ENCODE peak calls at places on chromosomes 3 and 15, in ten cellular contexts. R, P, G, Z, D, J, W, B, A and M are unnamed samples.

GRCh38 chr3:146164951-146165350 is 4.0 kb upstream of the PLOD2 start:
- DNase-seq in R (no peak), P (no peak), G (no peak), Z (no peak), D (no peak), J (peak), W (no peak), B (no peak), A (no peak), M (no peak)

GRCh38 chr3:127887321-127887720 is 27.7 kb upstream of the KBTBD12 start:
- DNase-seq in R (no peak), P (no peak), G (peak), Z (no peak), D (no peak), J (peak), W (peak), B (no peak), A (no peak), M (peak)

GRCh38 chr3:131216801-131217200 is 164.8 kb upstream of the NUDT16 start:
- DNase-seq in R (no peak), P (no peak), G (peak), Z (no peak), D (no peak), J (peak), W (peak), B (peak), A (no peak), M (peak)

GRCh38 chr3:44612678-44613077 is 12.2 kb upstream of the ZNF197 start:
- DNase-seq in R (no peak), P (no peak), G (no peak), Z (no peak), D (no peak), J (no peak), W (no peak), B (no peak), A (no peak), M (no peak)

GRCh38 chr15:67251318-67251717 is 3.1 kb downstream of the AAGAB start:
- DNase-seq in R (no peak), P (no peak), G (no peak), Z (no peak), D (no peak), J (no peak), W (no peak), B (no peak), A (no peak), M (no peak)

GRCh38 chr15:37220949-37221670 is 120.8 kb upstream of the MEIS2 start:
- DNase-seq in R (no peak), P (no peak), G (no peak), Z (no peak), D (no peak), J (no peak), W (no peak), B (no peak), A (no peak), M (no peak)

GRCh38 chr15:77508541-77509505 is 88.1 kb downstream of the HMG20A start:
- DNase-seq in R (no peak), P (no peak), G (no peak), Z (peak), D (no peak), J (no peak), W (peak), B (peak), A (no peak), M (no peak)

GRCh38 chr15:100833432-100834389 is 45.9 kb upstream of the ALDH1A3 start:
- DNase-seq in R (no peak), P (peak), G (no peak), Z (no peak), D (no peak), J (no peak), W (no peak), B (no peak), A (no peak), M (no peak)

GRCh38 chr3:8660271-8660731 is 15.7 kb upstream of the SSUH2 start:
- DNase-seq in R (no peak), P (no peak), G (no peak), Z (no peak), D (no peak), J (no peak), W (peak), B (peak), A (no peak), M (no peak)

GRCh38 chr3:134267996-134268395 is 17.3 kb upstream of the RYK start:
- DNase-seq in R (no peak), P (no peak), G (no peak), Z (no peak), D (no peak), J (no peak), W (no peak), B (no peak), A (no peak), M (no peak)

GRCh38 chr15:66130496-66131014 is 123.0 kb downstream of the MEGF11 start:
- DNase-seq in R (no peak), P (no peak), G (no peak), Z (no peak), D (no peak), J (no peak), W (no peak), B (no peak), A (no peak), M (no peak)

GRCh38 chr3:122908251-122908650 is 113.4 kb downstream of the SLC49A4 start:
- DNase-seq in R (no peak), P (no peak), G (no peak), Z (no peak), D (no peak), J (no peak), W (no peak), B (no peak), A (no peak), M (no peak)

GRCh38 chr3:35679409-35680080 is 40.2 kb downstream of the ARPP21 start:
- DNase-seq in R (no peak), P (no peak), G (no peak), Z (no peak), D (no peak), J (no peak), W (no peak), B (no peak), A (no peak), M (no peak)

GRCh38 chr3:31911643-31912042 is 69.4 kb downstream of the OSBPL10 start:
- DNase-seq in R (no peak), P (no peak), G (no peak), Z (no peak), D (no peak), J (no peak), W (no peak), B (no peak), A (no peak), M (no peak)

GRCh38 chr3:46663611-46664135 is 29.8 kb downstream of the ALS2CL start:
- DNase-seq in R (no peak), P (peak), G (no peak), Z (no peak), D (no peak), J (no peak), W (peak), B (peak), A (no peak), M (no peak)

GRCh38 chr3:53104762-53105161 is 25.5 kb downstream of the RFT1 start:
- DNase-seq in R (no peak), P (no peak), G (no peak), Z (no peak), D (no peak), J (no peak), W (peak), B (no peak), A (no peak), M (no peak)

GRCh38 chr3:50161320-50161719 is 6.2 kb downstream of the SEMA3F start:
- DNase-seq in R (no peak), P (no peak), G (no peak), Z (no peak), D (no peak), J (no peak), W (no peak), B (no peak), A (no peak), M (no peak)

GRCh38 chr3:19394946-19395345 is 246.6 kb downstream of the KCNH8 start:
- DNase-seq in R (no peak), P (no peak), G (no peak), Z (no peak), D (no peak), J (no peak), W (no peak), B (no peak), A (no peak), M (no peak)

GRCh38 chr3:133487920-133488540 is 85.5 kb upstream of the CDV3 start:
- DNase-seq in R (peak), P (no peak), G (no peak), Z (no peak), D (no peak), J (no peak), W (peak), B (peak), A (peak), M (no peak)

GRCh38 chr15:27850050-27850449 is 249.1 kb downstream of the OCA2 start:
- DNase-seq in R (no peak), P (no peak), G (no peak), Z (no peak), D (no peak), J (no peak), W (no peak), B (no peak), A (no peak), M (no peak)

GRCh38 chr3:52374173-52374572 is 58.1 kb downstream of the DNAH1 start:
- DNase-seq in R (no peak), P (no peak), G (no peak), Z (no peak), D (no peak), J (no peak), W (no peak), B (no peak), A (no peak), M (no peak)

GRCh38 chr3:94115482-94115881 is 52.6 kb downstream of the NSUN3 start:
- DNase-seq in R (no peak), P (peak), G (no peak), Z (no peak), D (no peak), J (no peak), W (peak), B (peak), A (no peak), M (no peak)

GRCh38 chr3:186842426-186843038 is at the start of gene ADIPOQ:
- DNase-seq in R (no peak), P (no peak), G (no peak), Z (no peak), D (no peak), J (no peak), W (no peak), B (no peak), A (no peak), M (no peak)

GRCh38 chr3:134445631-134446030 is 40.2 kb downstream of the ANAPC13 start:
- DNase-seq in R (no peak), P (no peak), G (no peak), Z (no peak), D (no peak), J (no peak), W (peak), B (peak), A (no peak), M (peak)

GRCh38 chr3:64491843-64492242 is 196.0 kb downstream of the ADAMTS9 start:
- DNase-seq in R (no peak), P (no peak), G (no peak), Z (no peak), D (no peak), J (no peak), W (no peak), B (no peak), A (no peak), M (no peak)

GRCh38 chr3:142723968-142724681 is at the start of gene TRPC1:
- DNase-seq in R (peak), P (peak), G (peak), Z (peak), D (peak), J (peak), W (peak), B (peak), A (peak), M (no peak)

GRCh38 chr3:177483182-177483967 is 286.1 kb upstream of the TBL1XR1 start:
- DNase-seq in R (no peak), P (no peak), G (no peak), Z (no peak), D (no peak), J (no peak), W (no peak), B (no peak), A (no peak), M (no peak)

GRCh38 chr15:89776274-89777072 is at the start of gene MESP2:
- DNase-seq in R (peak), P (peak), G (no peak), Z (peak), D (peak), J (no peak), W (peak), B (peak), A (peak), M (no peak)

GRCh38 chr3:158771577-158771976 is 30.3 kb upstream of the MFSD1 start:
- DNase-seq in R (no peak), P (no peak), G (no peak), Z (no peak), D (no peak), J (no peak), W (no peak), B (no peak), A (no peak), M (no peak)

GRCh38 chr3:157532529-157533297 is 29.5 kb upstream of the VEPH1 start:
- DNase-seq in R (no peak), P (peak), G (peak), Z (no peak), D (no peak), J (peak), W (peak), B (peak), A (peak), M (peak)

GRCh38 chr3:50275160-50275995 is 3.5 kb upstream of the LSMEM2 start:
- DNase-seq in R (no peak), P (no peak), G (no peak), Z (no peak), D (peak), J (no peak), W (no peak), B (no peak), A (no peak), M (no peak)